ENCODE peak calls at places on chromosomes 6 and 20, in five cellular contexts. One of them, this sample, is unnamed.

GRCh38 chr20:59434950-59435349 is 134.5 kb downstream of the EDN3 start:
- DNase-seq in K562: no peak
- DNase-seq in HepG2: no peak
- DNase-seq in H1: no peak
- DNase-seq in GM12892: no peak
- DNase-seq in this sample: no peak

GRCh38 chr6:157537518-157537917 is 156.5 kb downstream of the ZDHHC14 start:
- DNase-seq in K562: no peak
- DNase-seq in HepG2: no peak
- DNase-seq in H1: no peak
- DNase-seq in GM12892: no peak
- DNase-seq in this sample: no peak

GRCh38 chr6:20533746-20534294 is 437 bp upstream of the CDKAL1 start:
- DNase-seq in K562: no peak
- DNase-seq in HepG2: no peak
- DNase-seq in H1: peak
- DNase-seq in GM12892: no peak
- DNase-seq in this sample: no peak

GRCh38 chr6:35449287-35449881 is 2.8 kb upstream of the FANCE start:
- DNase-seq in K562: peak
- DNase-seq in HepG2: peak
- DNase-seq in H1: peak
- DNase-seq in GM12892: peak
- DNase-seq in this sample: peak

GRCh38 chr6:81075974-81076373 is 676.5 kb downstream of the TENT5A start:
- DNase-seq in K562: no peak
- DNase-seq in HepG2: peak
- DNase-seq in H1: no peak
- DNase-seq in GM12892: no peak
- DNase-seq in this sample: no peak

GRCh38 chr6:33929575-33930288 is 125.9 kb upstream of the MLN start:
- DNase-seq in K562: no peak
- DNase-seq in HepG2: no peak
- DNase-seq in H1: no peak
- DNase-seq in GM12892: no peak
- DNase-seq in this sample: no peak

GRCh38 chr6:112983741-112984221 is 636.7 kb downstream of the RFPL4B start:
- DNase-seq in K562: no peak
- DNase-seq in HepG2: no peak
- DNase-seq in H1: no peak
- DNase-seq in GM12892: no peak
- DNase-seq in this sample: no peak

GRCh38 chr6:3825331-3825831 is 23.8 kb upstream of the FAM50B start:
- DNase-seq in K562: peak
- DNase-seq in HepG2: peak
- DNase-seq in H1: peak
- DNase-seq in GM12892: no peak
- DNase-seq in this sample: no peak

GRCh38 chr6:41191569-41191968 is 9.4 kb downstream of the TREML2 start:
- DNase-seq in K562: peak
- DNase-seq in HepG2: no peak
- DNase-seq in H1: peak
- DNase-seq in GM12892: no peak
- DNase-seq in this sample: no peak

GRCh38 chr20:63740501-63741353 is 1.2 kb downstream of the SLC2A4RG start:
- DNase-seq in K562: peak
- DNase-seq in HepG2: peak
- DNase-seq in H1: peak
- DNase-seq in GM12892: no peak
- DNase-seq in this sample: no peak

GRCh38 chr6:16964553-16965499 is 137.0 kb upstream of the STMND1 start:
- DNase-seq in K562: peak
- DNase-seq in HepG2: peak
- DNase-seq in H1: peak
- DNase-seq in GM12892: peak
- DNase-seq in this sample: peak

GRCh38 chr6:24743265-24743943 is 24.4 kb upstream of the C6orf62 start:
- DNase-seq in K562: peak
- DNase-seq in HepG2: no peak
- DNase-seq in H1: no peak
- DNase-seq in GM12892: peak
- DNase-seq in this sample: no peak

GRCh38 chr6:47157653-47158219 is 115.6 kb upstream of the ADGRF1 start:
- DNase-seq in K562: no peak
- DNase-seq in HepG2: no peak
- DNase-seq in H1: no peak
- DNase-seq in GM12892: no peak
- DNase-seq in this sample: no peak

GRCh38 chr6:56026461-56027180 is 151.2 kb upstream of the BMP5 start:
- DNase-seq in K562: no peak
- DNase-seq in HepG2: no peak
- DNase-seq in H1: no peak
- DNase-seq in GM12892: no peak
- DNase-seq in this sample: no peak

GRCh38 chr6:154468760-154469159 is 41.7 kb downstream of the CNKSR3 start:
- DNase-seq in K562: no peak
- DNase-seq in HepG2: no peak
- DNase-seq in H1: peak
- DNase-seq in GM12892: no peak
- DNase-seq in this sample: no peak

GRCh38 chr6:13548500-13549210 is 25.7 kb upstream of the SIRT5 start:
- DNase-seq in K562: no peak
- DNase-seq in HepG2: peak
- DNase-seq in H1: no peak
- DNase-seq in GM12892: no peak
- DNase-seq in this sample: no peak

GRCh38 chr6:27311806-27312145 is 297 bp downstream of the POM121L2 start:
- DNase-seq in K562: no peak
- DNase-seq in HepG2: no peak
- DNase-seq in H1: peak
- DNase-seq in GM12892: no peak
- DNase-seq in this sample: no peak

GRCh38 chr6:106620931-106621672 is 8.2 kb downstream of the RTN4IP1 start:
- DNase-seq in K562: no peak
- DNase-seq in HepG2: peak
- DNase-seq in H1: no peak
- DNase-seq in GM12892: no peak
- DNase-seq in this sample: no peak

GRCh38 chr6:27127874-27128795 is 119.4 kb upstream of the PRSS16 start:
- DNase-seq in K562: no peak
- DNase-seq in HepG2: no peak
- DNase-seq in H1: no peak
- DNase-seq in GM12892: no peak
- DNase-seq in this sample: no peak

GRCh38 chr6:88380083-88380482 is 213.9 kb upstream of the CNR1 start:
- DNase-seq in K562: no peak
- DNase-seq in HepG2: no peak
- DNase-seq in H1: no peak
- DNase-seq in GM12892: no peak
- DNase-seq in this sample: no peak

GRCh38 chr20:63350597-63351379 is 10.4 kb downstream of the CHRNA4 start:
- DNase-seq in K562: no peak
- DNase-seq in HepG2: no peak
- DNase-seq in H1: no peak
- DNase-seq in GM12892: no peak
- DNase-seq in this sample: no peak

GRCh38 chr20:62021794-62022419 is 43.8 kb downstream of the TAF4 start:
- DNase-seq in K562: no peak
- DNase-seq in HepG2: no peak
- DNase-seq in H1: no peak
- DNase-seq in GM12892: no peak
- DNase-seq in this sample: no peak

GRCh38 chr6:148342146-148343027 is at the start of gene SASH1:
- DNase-seq in K562: no peak
- DNase-seq in HepG2: peak
- DNase-seq in H1: peak
- DNase-seq in GM12892: no peak
- DNase-seq in this sample: no peak
- TF ChIP-seq POLR2A in K562: no peak
- TF ChIP-seq POLR2A in HepG2: peak
- TF ChIP-seq POLR2A in H1: peak
- TF ChIP-seq POLR2A in GM12892: no peak
- TF ChIP-seq POLR2A in this sample: no peak

GRCh38 chr6:44016131-44016870 is 111.0 kb downstream of the MRPL14 start:
- DNase-seq in K562: no peak
- DNase-seq in HepG2: no peak
- DNase-seq in H1: no peak
- DNase-seq in GM12892: no peak
- DNase-seq in this sample: no peak
- TF ChIP-seq TAF1 in K562: no peak
- TF ChIP-seq TAF1 in HepG2: no peak
- TF ChIP-seq TAF1 in H1: no peak
- TF ChIP-seq TAF1 in GM12892: no peak
- TF ChIP-seq TAF1 in this sample: no peak

DNA sequence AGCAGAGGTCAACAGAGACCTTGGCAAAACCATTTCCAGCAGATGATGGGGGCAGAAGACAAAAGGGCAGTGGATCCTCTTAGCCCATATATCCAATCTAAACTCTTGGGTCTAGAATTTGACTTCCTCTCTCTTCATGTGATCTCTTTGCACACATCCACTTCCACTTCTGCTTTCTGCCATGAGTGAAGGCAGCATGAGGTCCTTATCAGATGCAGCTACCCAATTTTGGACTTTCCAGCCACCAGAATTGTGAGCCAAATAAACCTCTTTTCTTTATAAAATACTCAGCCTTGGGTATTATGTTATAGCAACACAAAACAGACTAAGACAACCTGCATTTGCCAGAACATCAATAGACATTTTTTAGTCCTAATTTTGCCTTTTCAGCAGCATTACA is 191.6 kb downstream of the ADAT2 start:
- DNase-seq in K562: no peak
- DNase-seq in HepG2: no peak
- DNase-seq in H1: no peak
- DNase-seq in GM12892: no peak
- DNase-seq in this sample: no peak
- TF ChIP-seq POLR2AphosphoS5 in K562: no peak
- TF ChIP-seq POLR2AphosphoS5 in HepG2: no peak
- TF ChIP-seq POLR2AphosphoS5 in H1: no peak
- TF ChIP-seq POLR2AphosphoS5 in GM12892: no peak
- TF ChIP-seq POLR2AphosphoS5 in this sample: no peak

GRCh38 chr6:31366693-31367470 is 9.9 kb upstream of the HLA-B start:
- DNase-seq in K562: peak
- DNase-seq in HepG2: peak
- DNase-seq in H1: peak
- DNase-seq in GM12892: peak
- DNase-seq in this sample: peak
- TF ChIP-seq POLR2A in K562: no peak
- TF ChIP-seq POLR2A in HepG2: no peak
- TF ChIP-seq POLR2A in H1: no peak
- TF ChIP-seq POLR2A in GM12892: no peak
- TF ChIP-seq POLR2A in this sample: no peak

GRCh38 chr20:41136336-41136694 is 1.0 kb upstream of the PLCG1 start:
- DNase-seq in K562: no peak
- DNase-seq in HepG2: no peak
- DNase-seq in H1: no peak
- DNase-seq in GM12892: no peak
- DNase-seq in this sample: no peak
- TF ChIP-seq TAF1 in K562: no peak
- TF ChIP-seq TAF1 in HepG2: no peak
- TF ChIP-seq TAF1 in H1: no peak
- TF ChIP-seq TAF1 in GM12892: no peak
- TF ChIP-seq TAF1 in this sample: no peak

GRCh38 chr20:8530022-8530421 is 398.0 kb downstream of the PLCB1 start:
- DNase-seq in K562: no peak
- DNase-seq in HepG2: no peak
- DNase-seq in H1: no peak
- DNase-seq in GM12892: no peak
- DNase-seq in this sample: no peak
- TF ChIP-seq POLR2AphosphoS5 in K562: no peak
- TF ChIP-seq POLR2AphosphoS5 in HepG2: no peak
- TF ChIP-seq POLR2AphosphoS5 in H1: no peak
- TF ChIP-seq POLR2AphosphoS5 in GM12892: no peak
- TF ChIP-seq POLR2AphosphoS5 in this sample: no peak

GRCh38 chr6:39791850-39792500 is at the start of gene DAAM2:
- DNase-seq in K562: no peak
- DNase-seq in HepG2: no peak
- DNase-seq in H1: peak
- DNase-seq in GM12892: no peak
- DNase-seq in this sample: no peak
- TF ChIP-seq POLR2A in K562: no peak
- TF ChIP-seq POLR2A in HepG2: no peak
- TF ChIP-seq POLR2A in H1: no peak
- TF ChIP-seq POLR2A in GM12892: no peak
- TF ChIP-seq POLR2A in this sample: no peak

GRCh38 chr6:170011233-170012142 is 260.1 kb downstream of the ERMARD start:
- DNase-seq in K562: no peak
- DNase-seq in HepG2: no peak
- DNase-seq in H1: no peak
- DNase-seq in GM12892: no peak
- DNase-seq in this sample: no peak

GRCh38 chr6:170006524-170007467 is 255.4 kb downstream of the ERMARD start:
- DNase-seq in K562: no peak
- DNase-seq in HepG2: no peak
- DNase-seq in H1: peak
- DNase-seq in GM12892: no peak
- DNase-seq in this sample: no peak

GRCh38 chr6:170007468-170008240 is 256.2 kb downstream of the ERMARD start:
- DNase-seq in K562: no peak
- DNase-seq in HepG2: no peak
- DNase-seq in H1: no peak
- DNase-seq in GM12892: no peak
- DNase-seq in this sample: no peak

GRCh38 chr6:170008386-170008785 is 257.0 kb downstream of the ERMARD start:
- DNase-seq in K562: no peak
- DNase-seq in HepG2: no peak
- DNase-seq in H1: no peak
- DNase-seq in GM12892: no peak
- DNase-seq in this sample: no peak

DNA sequence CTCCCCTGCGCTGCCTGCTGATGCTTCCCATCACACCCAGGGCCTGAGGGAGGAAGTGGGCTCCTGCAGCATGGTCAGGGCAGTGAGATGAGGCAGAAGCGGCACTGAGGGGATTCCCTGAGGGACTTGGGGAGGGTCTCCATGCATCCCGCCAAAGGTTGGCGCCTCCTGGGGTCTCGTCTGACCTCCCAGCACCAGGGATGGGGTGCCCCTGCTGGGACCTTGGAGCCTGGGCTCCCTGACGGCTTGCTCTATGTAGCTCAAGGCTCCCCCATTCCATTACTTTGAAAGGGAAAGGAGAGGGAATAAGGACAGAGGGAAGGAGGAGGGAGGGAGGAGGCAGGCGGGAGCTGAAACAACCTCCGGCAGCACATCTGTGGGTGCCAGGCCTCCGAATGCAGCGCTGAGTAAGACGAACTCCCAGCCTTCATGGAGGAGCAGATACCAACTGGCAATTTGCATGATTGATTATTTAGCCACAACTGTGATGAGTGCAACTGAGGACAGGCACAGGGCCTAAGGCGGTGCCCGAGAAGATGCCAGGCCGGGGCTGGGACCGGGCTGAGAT is 259.3 kb downstream of the ERMARD start:
- DNase-seq in K562: no peak
- DNase-seq in HepG2: no peak
- DNase-seq in H1: no peak
- DNase-seq in GM12892: no peak
- DNase-seq in this sample: no peak
- TF ChIP-seq TAF1 in K562: no peak
- TF ChIP-seq TAF1 in HepG2: no peak
- TF ChIP-seq TAF1 in H1: no peak
- TF ChIP-seq TAF1 in GM12892: no peak
- TF ChIP-seq TAF1 in this sample: no peak

This sample was measured in GM12891.